ENCODE peak calls at places on chromosome 21, in four cellular contexts. One of them, this sample, is unnamed.
A peak's percentile ranks its signal among the peaks of the same experiment; 100 is the strongest.

GRCh38 chr21:44527156-44527982 is 12.6 kb downstream of the KRTAP10-1 start:
- DNase-seq in AG08395: no peak
- DNase-seq in NCI-H774: no peak
- DNase-seq in left ventricle myocardium superior: peak; percentile 12
- DNase-seq in this sample: peak; percentile 12

GRCh38 chr21:39082656-39083376 is 100.4 kb downstream of the PSMG1 start:
- DNase-seq in AG08395: no peak
- DNase-seq in NCI-H774: peak; percentile 69
- DNase-seq in left ventricle myocardium superior: peak; percentile 63
- DNase-seq in this sample: no peak

GRCh38 chr21:28229811-28230210 is 762.9 kb downstream of the LTN1 start:
- DNase-seq in AG08395: peak; percentile 54
- DNase-seq in NCI-H774: no peak
- DNase-seq in left ventricle myocardium superior: no peak
- DNase-seq in this sample: no peak

GRCh38 chr21:31665397-31665796 is 5.9 kb downstream of the SOD1 start:
- DNase-seq in AG08395: no peak
- DNase-seq in NCI-H774: no peak
- DNase-seq in left ventricle myocardium superior: no peak
- DNase-seq in this sample: no peak

GRCh38 chr21:27047331-27048314 is 80.7 kb upstream of the ADAMTS5 start:
- DNase-seq in AG08395: no peak
- DNase-seq in NCI-H774: no peak
- DNase-seq in left ventricle myocardium superior: no peak
- DNase-seq in this sample: no peak

GRCh38 chr21:40923914-40924313 is 77.0 kb upstream of the DSCAM start:
- DNase-seq in AG08395: no peak
- DNase-seq in NCI-H774: no peak
- DNase-seq in left ventricle myocardium superior: no peak
- DNase-seq in this sample: no peak

GRCh38 chr21:45152265-45152746 is 77.9 kb downstream of the ADARB1 start:
- DNase-seq in AG08395: no peak
- DNase-seq in NCI-H774: no peak
- DNase-seq in left ventricle myocardium superior: peak; percentile 60
- DNase-seq in this sample: peak; percentile 39

GRCh38 chr21:21559285-21560045 is 561.3 kb downstream of the NCAM2 start:
- DNase-seq in AG08395: no peak
- DNase-seq in NCI-H774: no peak
- DNase-seq in left ventricle myocardium superior: no peak
- DNase-seq in this sample: no peak

GRCh38 chr21:25561668-25562641 is 45.3 kb downstream of the MRPL39 start:
- DNase-seq in AG08395: peak; percentile 66
- DNase-seq in NCI-H774: no peak
- DNase-seq in left ventricle myocardium superior: peak; percentile 62
- DNase-seq in this sample: peak; percentile 72

GRCh38 chr21:46182548-46183336 is 1.5 kb downstream of the SPATC1L start:
- DNase-seq in AG08395: peak; percentile 13
- DNase-seq in NCI-H774: no peak
- DNase-seq in left ventricle myocardium superior: peak; percentile 61
- DNase-seq in this sample: peak; percentile 46

GRCh38 chr21:41975391-41976272 is 21.8 kb upstream of the C2CD2 start:
- DNase-seq in AG08395: no peak
- DNase-seq in NCI-H774: no peak
- DNase-seq in left ventricle myocardium superior: no peak
- DNase-seq in this sample: no peak

GRCh38 chr21:33078907-33079582 is 9.1 kb downstream of the OLIG1 start:
- DNase-seq in AG08395: peak; percentile 71
- DNase-seq in NCI-H774: no peak
- DNase-seq in left ventricle myocardium superior: no peak
- DNase-seq in this sample: no peak

GRCh38 chr21:33411949-33412430 is 8.8 kb downstream of the IFNGR2 start:
- DNase-seq in AG08395: no peak
- DNase-seq in NCI-H774: no peak
- DNase-seq in left ventricle myocardium superior: no peak
- DNase-seq in this sample: no peak

GRCh38 chr21:37370152-37371040 is 3.8 kb downstream of the DYRK1A start:
- DNase-seq in AG08395: no peak
- DNase-seq in NCI-H774: no peak
- DNase-seq in left ventricle myocardium superior: no peak
- DNase-seq in this sample: no peak

GRCh38 chr21:14741237-14741636 is 195.1 kb upstream of the SAMSN1 start:
- DNase-seq in AG08395: no peak
- DNase-seq in NCI-H774: no peak
- DNase-seq in left ventricle myocardium superior: no peak
- DNase-seq in this sample: no peak

GRCh38 chr21:28632718-28633408 is 359.8 kb downstream of the LTN1 start:
- DNase-seq in AG08395: peak; percentile 61
- DNase-seq in NCI-H774: no peak
- DNase-seq in left ventricle myocardium superior: no peak
- DNase-seq in this sample: no peak

GRCh38 chr21:44985441-44986401 is 45.9 kb downstream of the SLX9 start:
- DNase-seq in AG08395: no peak
- DNase-seq in NCI-H774: no peak
- DNase-seq in left ventricle myocardium superior: peak; percentile 28
- DNase-seq in this sample: peak; percentile 18

GRCh38 chr21:38643404-38644023 is 145.2 kb upstream of the ERG start:
- DNase-seq in AG08395: no peak
- DNase-seq in NCI-H774: no peak
- DNase-seq in left ventricle myocardium superior: no peak
- DNase-seq in this sample: no peak

GRCh38 chr21:33993286-33994231 is 78.0 kb upstream of the ATP5PO start:
- DNase-seq in AG08395: no peak
- DNase-seq in NCI-H774: peak; percentile 7
- DNase-seq in left ventricle myocardium superior: no peak
- DNase-seq in this sample: no peak

GRCh38 chr21:14452031-14452778 is 69.3 kb upstream of the HSPA13 start:
- DNase-seq in AG08395: no peak
- DNase-seq in NCI-H774: no peak
- DNase-seq in left ventricle myocardium superior: no peak
- DNase-seq in this sample: no peak

GRCh38 chr21:46517361-46517760 is 58.7 kb downstream of the DIP2A start:
- DNase-seq in AG08395: peak; percentile 40
- DNase-seq in NCI-H774: no peak
- DNase-seq in left ventricle myocardium superior: peak; percentile 70
- DNase-seq in this sample: peak; percentile 65

GRCh38 chr21:38756746-38757145 is 49.0 kb upstream of the ETS2 start:
- DNase-seq in AG08395: peak; percentile 40
- DNase-seq in NCI-H774: no peak
- DNase-seq in left ventricle myocardium superior: no peak
- DNase-seq in this sample: no peak

GRCh38 chr21:41766883-41767605 is at the start of gene RIPK4:
- DNase-seq in AG08395: peak; percentile 61
- DNase-seq in NCI-H774: peak; percentile 66
- DNase-seq in left ventricle myocardium superior: no peak
- DNase-seq in this sample: peak; percentile 54

GRCh38 chr21:17436626-17437111 is 76.2 kb upstream of the CXADR start:
- DNase-seq in AG08395: no peak
- DNase-seq in NCI-H774: no peak
- DNase-seq in left ventricle myocardium superior: no peak
- DNase-seq in this sample: no peak

GRCh38 chr21:34077888-34078287 is 4.5 kb downstream of the MRPS6 start:
- DNase-seq in AG08395: no peak
- DNase-seq in NCI-H774: no peak
- DNase-seq in left ventricle myocardium superior: no peak
- DNase-seq in this sample: no peak

GRCh38 chr21:15592271-15592860 is 137.4 kb upstream of the USP25 start:
- DNase-seq in AG08395: peak; percentile 38
- DNase-seq in NCI-H774: peak; percentile 37
- DNase-seq in left ventricle myocardium superior: no peak
- DNase-seq in this sample: no peak

GRCh38 chr21:43020771-43021170 is 46.4 kb downstream of the PKNOX1 start:
- DNase-seq in AG08395: no peak
- DNase-seq in NCI-H774: no peak
- DNase-seq in left ventricle myocardium superior: no peak
- DNase-seq in this sample: no peak

GRCh38 chr21:42047821-42048613 is 23.1 kb upstream of the UMODL1 start:
- DNase-seq in AG08395: peak; percentile 91
- DNase-seq in NCI-H774: no peak
- DNase-seq in left ventricle myocardium superior: peak; percentile 57
- DNase-seq in this sample: peak; percentile 75

GRCh38 chr21:35768187-35768586 is 292.1 kb downstream of the SETD4 start:
- DNase-seq in AG08395: no peak
- DNase-seq in NCI-H774: no peak
- DNase-seq in left ventricle myocardium superior: no peak
- DNase-seq in this sample: no peak

GRCh38 chr21:25881524-25882376 is 147.0 kb downstream of the GABPA start:
- DNase-seq in AG08395: peak; percentile 76
- DNase-seq in NCI-H774: peak; percentile 12
- DNase-seq in left ventricle myocardium superior: peak; percentile 77
- DNase-seq in this sample: peak; percentile 73

GRCh38 chr21:42079939-42080787 is 9.0 kb downstream of the UMODL1 start:
- DNase-seq in AG08395: peak; percentile 34
- DNase-seq in NCI-H774: no peak
- DNase-seq in left ventricle myocardium superior: no peak
- DNase-seq in this sample: no peak

GRCh38 chr21:36542312-36543101 is 62.6 kb upstream of the CLDN14 start:
- DNase-seq in AG08395: no peak
- DNase-seq in NCI-H774: no peak
- DNase-seq in left ventricle myocardium superior: no peak
- DNase-seq in this sample: no peak

GRCh38 chr21:36195613-36196012 is 39.0 kb downstream of the DOP1B start:
- DNase-seq in AG08395: no peak
- DNase-seq in NCI-H774: no peak
- DNase-seq in left ventricle myocardium superior: no peak
- DNase-seq in this sample: no peak

GRCh38 chr21:44505673-44506278 is 34.2 kb downstream of the KRTAP10-1 start:
- DNase-seq in AG08395: no peak
- DNase-seq in NCI-H774: no peak
- DNase-seq in left ventricle myocardium superior: no peak
- DNase-seq in this sample: no peak